ENCODE peak calls at places on chromosomes 2 and 18, in six cellular contexts. F is activated B cell treated with CpG ODN at 0.5 μM for 24 hours; Y is activated naive CD8-positive, alpha-beta T cell treated with anti-CD3 and anti-CD28 coated beads, Interleukin-2, amount 10 ng/mL, durations not matched to agents 7 days and 5 days; W is HCT116; M is right cardiac atrium; U is central memory CD8-positive, alpha-beta T cell. H is an unnamed sample.

GRCh38 chr2:111662771-111663470 is 221.1 kb downstream of the ANAPC1 start:
- ATAC-seq in Y (peak; percentile 45), W (no peak), M (no peak), F (no peak), U (peak; percentile 28), H (peak; percentile 44)

GRCh38 chr2:157922341-157922740 is 46.2 kb upstream of the ACVR1 start:
- ATAC-seq in W (no peak), U (no peak), F (no peak), M (no peak), Y (no peak), H (no peak)

GRCh38 chr2:122132292-122132691 is 376.8 kb downstream of the TSN start:
- ATAC-seq in F (no peak), M (no peak), W (no peak), U (no peak), Y (no peak), H (no peak)

GRCh38 chr2:69576895-69577294 is 66.6 kb downstream of the AAK1 start:
- ATAC-seq in M (no peak), W (no peak), Y (no peak), F (no peak), U (no peak), H (peak; percentile 31)

GRCh38 chr18:5393779-5394178 is 98.3 kb upstream of the ZBTB14 start:
- ATAC-seq in Y (no peak), F (no peak), W (no peak), M (no peak), U (no peak), H (no peak)

GRCh38 chr18:36733150-36733549 is 95.7 kb downstream of the TPGS2 start:
- ATAC-seq in U (no peak), W (peak; percentile 75), F (no peak), M (no peak), Y (no peak), H (no peak)

GRCh38 chr2:32862269-32863055 is 84.3 kb upstream of the LTBP1 start:
- ATAC-seq in W (no peak), M (no peak), F (no peak), U (peak; percentile 71), Y (no peak), H (no peak)

GRCh38 chr2:74865770-74866674 is 32.1 kb downstream of the HK2 start:
- ATAC-seq in Y (no peak), W (peak; percentile 56), U (no peak), M (no peak), F (no peak), H (no peak)

GRCh38 chr2:221228214-221228769 is 343.8 kb downstream of the EPHA4 start:
- ATAC-seq in W (no peak), Y (no peak), U (no peak), M (peak; percentile 63), F (no peak), H (no peak)

GRCh38 chr2:237739101-237739500 is 59.5 kb upstream of the RBM44 start:
- ATAC-seq in Y (no peak), F (no peak), W (no peak), M (peak; percentile 91), U (no peak), H (no peak)

GRCh38 chr2:234454433-234454832 is 42.4 kb downstream of the ARL4C start:
- ATAC-seq in U (peak; percentile 82), W (no peak), M (no peak), Y (peak; percentile 75), F (peak; percentile 82), H (no peak)